ENCODE peak calls at places on chromosome 12, in ten cellular contexts. N is neural crest cell; Y is cardiac fibroblast; H is hypothalamus; B is colonic mucosa; D is HEK293T; T is stimulated activated CD8-positive, alpha-beta memory T cell treated with anti-CD3 and anti-CD28 coated beads, Interleukin-2, amount 100 ng/mL, for 1 hour; M is SW480; I is AG04450; Z is neural progenitor cell. L is an unnamed sample.

GRCh38 chr12:93179792-93180191 is 197.9 kb upstream of the NUDT4 start:
- DNase-seq in N (no peak), Y (no peak), H (no peak), B (no peak), D (no peak), T (no peak), M (no peak), I (no peak), Z (no peak), L (no peak)

GRCh38 chr12:26647091-26647490 is 185.9 kb downstream of the ITPR2 start:
- DNase-seq in N (no peak), Y (no peak), H (no peak), B (no peak), D (no peak), T (no peak), M (no peak), I (no peak), Z (no peak), L (no peak)

GRCh38 chr12:50185496-50185895 is 18.3 kb upstream of the CERS5 start:
- DNase-seq in N (no peak), Y (no peak), H (no peak), B (no peak), D (no peak), T (no peak), M (no peak), I (no peak), Z (no peak), L (no peak)

GRCh38 chr12:124361074-124361965 is 66.4 kb downstream of the RFLNA start:
- DNase-seq in N (no peak), Y (no peak), H (no peak), B (peak; percentile 45), D (no peak), T (no peak), M (no peak), I (no peak), Z (no peak), L (no peak)

GRCh38 chr12:115922952-115923564 is 354.4 kb downstream of the MED13L start:
- DNase-seq in N (no peak), Y (peak; percentile 12), H (no peak), B (no peak), D (peak; percentile 39), T (no peak), M (peak; percentile 14), I (no peak), Z (no peak), L (no peak)

GRCh38 chr12:49671051-49671765 is 36.0 kb downstream of the FMNL3 start:
- DNase-seq in N (no peak), Y (no peak), H (no peak), B (no peak), D (no peak), T (peak; percentile 39), M (no peak), I (no peak), Z (no peak), L (no peak)

GRCh38 chr12:38392584-38393144 is 76.1 kb downstream of the ALG10B start:
- DNase-seq in N (no peak), Y (peak; percentile 1), H (no peak), B (no peak), D (no peak), T (no peak), M (no peak), I (no peak), Z (no peak), L (no peak)

GRCh38 chr12:28378749-28379148 is 188.5 kb downstream of the CCDC91 start:
- DNase-seq in N (no peak), Y (peak; percentile 86), H (no peak), B (no peak), D (no peak), T (no peak), M (no peak), I (no peak), Z (no peak), L (no peak)

GRCh38 chr12:123024819-123025391 is 44.4 kb downstream of the ARL6IP4 start:
- DNase-seq in N (no peak), Y (no peak), H (no peak), B (no peak), D (no peak), T (no peak), M (no peak), I (no peak), Z (no peak), L (no peak)

GRCh38 chr12:103801709-103802585 is 39.1 kb downstream of the NT5DC3 start:
- DNase-seq in N (no peak), Y (peak; percentile 53), H (no peak), B (no peak), D (no peak), T (no peak), M (no peak), I (no peak), Z (no peak), L (no peak)

GRCh38 chr12:70052931-70053497 is 190.2 kb upstream of the CNOT2 start:
- DNase-seq in N (no peak), Y (peak; percentile 92), H (no peak), B (peak; percentile 73), D (no peak), T (no peak), M (peak; percentile 73), I (no peak), Z (no peak), L (no peak)

GRCh38 chr12:3097186-3097804 is 20.1 kb downstream of the TSPAN9 start:
- DNase-seq in N (no peak), Y (peak; percentile 94), H (no peak), B (peak; percentile 30), D (no peak), T (no peak), M (no peak), I (no peak), Z (no peak), L (no peak)

GRCh38 chr12:114926341-114926740 is 242.4 kb upstream of the TBX3 start:
- DNase-seq in N (no peak), Y (no peak), H (no peak), B (no peak), D (no peak), T (no peak), M (no peak), I (no peak), Z (no peak), L (no peak)

GRCh38 chr12:108313609-108314331 is 25.3 kb downstream of the CMKLR1 start:
- DNase-seq in N (no peak), Y (no peak), H (peak; percentile 5), B (no peak), D (no peak), T (no peak), M (no peak), I (no peak), Z (no peak), L (no peak)

GRCh38 chr12:88998421-88998820 is 353.9 kb downstream of the DUSP6 start:
- DNase-seq in N (no peak), Y (peak; percentile 58), H (no peak), B (no peak), D (no peak), T (no peak), M (no peak), I (no peak), Z (no peak), L (no peak)